ENCODE peak calls at places on chromosomes 16 and 17, in ten cellular contexts. W is H9; L is endothelial cell of umbilical vein; B is GM06990; X is Peyer's patch; H is CD4-positive, alpha-beta T cell; J is fibroblast of the aortic adventitia; G is tibial artery; F is HFF-Myc; E is left ventricle myocardium inferior. V is an unnamed sample.

GRCh38 chr16:30482366-30482765 is 9.8 kb downstream of the ITGAL start:
- DNase-seq in W (no peak), L (no peak), B (no peak), X (no peak), H (no peak), J (peak; percentile 6), G (no peak), F (no peak), E (no peak), V (no peak)

GRCh38 chr17:48611681-48612455 is 1.1 kb upstream of the HOXB7 start:
- DNase-seq in W (peak; percentile 86), L (peak; percentile 39), B (no peak), X (peak; percentile 74), H (no peak), J (no peak), G (no peak), F (no peak), E (no peak), V (no peak)

GRCh38 chr16:11977206-11978041 is 890 bp downstream of the SNX29 start:
- DNase-seq in W (no peak), L (peak; percentile 12), B (no peak), X (no peak), H (no peak), J (peak; percentile 90), G (peak; percentile 63), F (no peak), E (no peak), V (no peak)

GRCh38 chr16:84947022-84947421 is 64.3 kb downstream of the ZDHHC7 start:
- DNase-seq in W (no peak), L (peak; percentile 18), B (no peak), X (no peak), H (no peak), J (no peak), G (peak; percentile 51), F (no peak), E (no peak), V (no peak)

GRCh38 chr17:82330322-82331239 is 3.0 kb downstream of the SECTM1 start:
- DNase-seq in W (no peak), L (peak; percentile 23), B (no peak), X (peak; percentile 81), H (no peak), J (peak; percentile 76), G (no peak), F (peak; percentile 27), E (no peak), V (no peak)

GRCh38 chr17:15928286-15928785 is 16.6 kb upstream of the ADORA2B start:
- DNase-seq in W (no peak), L (no peak), B (no peak), X (peak; percentile 36), H (no peak), J (peak; percentile 52), G (no peak), F (no peak), E (no peak), V (no peak)

GRCh38 chr16:84247844-84248243 is 8.0 kb upstream of the KCNG4 start:
- DNase-seq in W (no peak), L (no peak), B (no peak), X (no peak), H (no peak), J (no peak), G (no peak), F (no peak), E (no peak), V (no peak)

GRCh38 chr17:75300280-75300679 is 11.0 kb upstream of the SLC25A19 start:
- DNase-seq in W (no peak), L (no peak), B (no peak), X (no peak), H (no peak), J (no peak), G (no peak), F (no peak), E (no peak), V (no peak)

GRCh38 chr17:17353625-17354484 is 50.7 kb downstream of the NT5M start:
- DNase-seq in W (no peak), L (no peak), B (no peak), X (no peak), H (no peak), J (no peak), G (no peak), F (no peak), E (no peak), V (no peak)

GRCh38 chr17:20010099-20010863 is 1.1 kb downstream of the SPECC1 start:
- DNase-seq in W (peak; percentile 68), L (peak; percentile 61), B (no peak), X (no peak), H (no peak), J (peak; percentile 70), G (peak; percentile 52), F (no peak), E (peak; percentile 28), V (peak; percentile 12)

GRCh38 chr16:77683845-77684526 is 38.3 kb upstream of the NUDT7 start:
- DNase-seq in W (no peak), L (no peak), B (no peak), X (no peak), H (no peak), J (no peak), G (no peak), F (no peak), E (no peak), V (no peak)

GRCh38 chr17:58344047-58344790 is 7.8 kb downstream of the SUPT4H1 start:
- DNase-seq in W (no peak), L (peak; percentile 5), B (peak; percentile 85), X (peak; percentile 47), H (peak; percentile 65), J (no peak), G (no peak), F (no peak), E (no peak), V (no peak)

GRCh38 chr17:65690626-65691310 is 129.3 kb upstream of the AXIN2 start:
- DNase-seq in W (peak; percentile 41), L (no peak), B (no peak), X (no peak), H (peak; percentile 1), J (no peak), G (no peak), F (no peak), E (no peak), V (no peak)

GRCh38 chr16:22065252-22065651 is 27.1 kb upstream of the VWA3A start:
- DNase-seq in W (no peak), L (no peak), B (no peak), X (no peak), H (no peak), J (no peak), G (no peak), F (no peak), E (no peak), V (no peak)

GRCh38 chr16:54602666-54603065 is 316.1 kb upstream of the IRX3 start:
- DNase-seq in W (no peak), L (no peak), B (no peak), X (no peak), H (no peak), J (no peak), G (no peak), F (peak; percentile 15), E (no peak), V (no peak)

GRCh38 chr16:65624246-65624645 is 502.4 kb upstream of the CDH11 start:
- DNase-seq in W (no peak), L (no peak), B (no peak), X (no peak), H (no peak), J (no peak), G (no peak), F (no peak), E (no peak), V (no peak)

GRCh38 chr17:32487460-32488176 is 825 bp downstream of the CDK5R1 start:
- DNase-seq in W (no peak), L (peak; percentile 24), B (peak; percentile 62), X (peak; percentile 53), H (peak; percentile 48), J (no peak), G (no peak), F (no peak), E (no peak), V (no peak)

GRCh38 chr17:81189670-81190530 is 23.9 kb upstream of the AATK start:
- DNase-seq in W (peak; percentile 58), L (no peak), B (no peak), X (no peak), H (no peak), J (no peak), G (no peak), F (no peak), E (no peak), V (no peak)
- TF ChIP-seq CTCF in W (peak; percentile 47), L (peak; percentile 32), B (no peak), X (no peak), H (no peak), J (peak; percentile 14), G (no peak), F (peak; percentile 8), E (peak; percentile 34), V (no peak)

DNA sequence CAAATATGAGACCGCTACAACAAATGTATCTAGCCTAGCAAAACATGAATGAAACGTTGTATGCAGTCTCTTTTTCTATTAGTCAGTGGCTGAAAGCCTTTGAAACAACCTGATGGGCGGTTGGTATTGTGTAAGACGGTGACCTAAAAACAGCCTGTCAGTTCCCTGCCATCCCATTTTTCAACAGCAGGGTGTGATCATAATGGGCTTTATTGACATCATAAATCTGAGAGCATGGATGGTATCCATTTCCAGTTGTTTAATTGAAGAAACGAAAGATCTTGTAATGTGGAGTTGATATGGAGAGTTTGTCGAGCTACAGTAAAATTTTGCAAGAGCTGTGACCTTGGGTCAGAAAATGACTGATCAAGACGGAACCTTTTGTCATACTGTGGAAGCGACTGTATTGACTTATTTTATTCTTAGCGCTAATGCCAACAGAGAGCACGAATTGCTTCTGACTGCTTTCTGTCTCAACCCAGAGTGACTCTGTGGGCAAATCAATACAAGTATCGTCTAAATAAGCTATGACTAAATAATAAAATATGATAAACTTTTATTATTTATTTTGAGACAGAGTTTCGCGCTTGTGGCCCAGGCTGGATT is 12.3 kb upstream of the MEIOB start:
- DNase-seq in W (no peak), L (peak; percentile 18), B (no peak), X (no peak), H (no peak), J (no peak), G (no peak), F (no peak), E (no peak), V (no peak)
- TF ChIP-seq CTCF in W (peak; percentile 56), L (no peak), B (peak; percentile 7), X (no peak), H (no peak), J (peak; percentile 24), G (no peak), F (peak; percentile 19), E (peak; percentile 13), V (peak; percentile 47)

GRCh38 chr17:74117999-74118421 is 85.5 kb upstream of the RPL38 start:
- DNase-seq in W (peak; percentile 62), L (no peak), B (no peak), X (no peak), H (no peak), J (no peak), G (no peak), F (no peak), E (no peak), V (no peak)
- TF ChIP-seq CTCF in W (peak; percentile 33), L (no peak), B (no peak), X (no peak), H (no peak), J (no peak), G (no peak), F (no peak), E (no peak), V (no peak)

DNA sequence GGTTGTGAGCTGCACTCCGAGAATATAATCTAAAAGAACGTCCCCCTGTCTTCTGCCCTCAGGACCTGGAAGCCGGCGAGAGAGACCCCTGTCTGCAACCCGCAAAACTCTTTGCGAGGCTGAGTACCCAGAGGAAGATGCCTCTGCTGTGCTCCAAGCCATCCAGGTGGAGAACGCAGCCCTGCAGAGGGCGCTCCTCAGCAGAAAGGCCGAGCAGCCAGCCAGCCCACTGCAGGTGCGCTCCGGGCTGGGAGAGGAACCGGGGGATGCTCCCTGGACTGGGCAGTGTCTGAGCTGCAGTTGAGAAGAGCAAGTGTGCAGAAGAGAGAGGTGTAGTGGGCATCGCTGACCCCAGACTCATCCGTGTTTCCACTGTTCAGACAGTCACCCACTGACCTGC is 148.3 kb downstream of the KATNIP start:
- DNase-seq in W (peak; percentile 91), L (no peak), B (no peak), X (peak; percentile 61), H (no peak), J (no peak), G (peak; percentile 11), F (no peak), E (no peak), V (peak; percentile 50)
- TF ChIP-seq CTCF in W (peak; percentile 92), L (peak; percentile 62), B (peak; percentile 40), X (no peak), H (no peak), J (peak; percentile 21), G (no peak), F (peak; percentile 47), E (peak; percentile 20), V (peak; percentile 41)